ENCODE peak calls at places on chromosomes 4 and X, in six cellular contexts. F is K562, O is HepG2, E is GM12891, U is GM12878, N is H1. K is an unnamed sample.

GRCh38 chrX:40101430-40101802 is 3.7 kb upstream of the BCOR start:
- DNase-seq in F (no peak), O (no peak), E (no peak), U (no peak), N (no peak), K (no peak)

GRCh38 chr4:6199344-6199921 is 916 bp downstream of the JAKMIP1 start:
- DNase-seq in F (no peak), O (no peak), E (no peak), U (no peak), N (peak), K (no peak)

GRCh38 chr4:185346975-185347601 is 48.6 kb downstream of the LRP2BP start:
- DNase-seq in F (no peak), O (no peak), E (no peak), U (no peak), N (no peak), K (no peak)

GRCh38 chr4:25867781-25868180 is 5.0 kb upstream of the SEL1L3 start:
- DNase-seq in F (no peak), O (no peak), E (no peak), U (no peak), N (no peak), K (no peak)

GRCh38 chr4:138789796-138790195 is 225.8 kb upstream of the NOCT start:
- DNase-seq in F (no peak), O (no peak), E (no peak), U (peak), N (no peak), K (no peak)

GRCh38 chrX:78066110-78066509 is 37.9 kb upstream of the PGK1 start:
- DNase-seq in F (no peak), O (no peak), E (no peak), U (no peak), N (no peak), K (no peak)

GRCh38 chr4:93317046-93317445 is 511.5 kb upstream of the ATOH1 start:
- DNase-seq in F (no peak), O (no peak), E (no peak), U (no peak), N (no peak), K (no peak)

GRCh38 chrX:39336709-39337294 is 535.5 kb downstream of the MID1IP1 start:
- DNase-seq in F (no peak), O (no peak), E (no peak), U (peak), N (no peak), K (no peak)

GRCh38 chr4:83152771-83153170 is 38.2 kb upstream of the PLAC8 start:
- DNase-seq in F (no peak), O (no peak), E (no peak), U (no peak), N (no peak), K (no peak)

GRCh38 chrX:13868481-13869040 is 51.7 kb upstream of the GPM6B start:
- DNase-seq in F (no peak), O (no peak), E (no peak), U (no peak), N (no peak), K (no peak)

GRCh38 chr4:108365551-108365950 is 196.8 kb upstream of the LEF1 start:
- DNase-seq in F (no peak), O (no peak), E (no peak), U (no peak), N (no peak), K (no peak)

GRCh38 chrX:114626323-114626722 is 42.4 kb downstream of the HTR2C start:
- DNase-seq in F (peak), O (peak), E (no peak), U (no peak), N (no peak), K (no peak)

GRCh38 chrX:149871940-149872339 is 9.0 kb upstream of the MAGEA8 start:
- DNase-seq in F (peak), O (peak), E (peak), U (peak), N (peak), K (peak)
- TF ChIP-seq TAF1 in F (no peak), O (no peak), E (no peak), U (no peak), N (no peak), K (no peak)

DNA sequence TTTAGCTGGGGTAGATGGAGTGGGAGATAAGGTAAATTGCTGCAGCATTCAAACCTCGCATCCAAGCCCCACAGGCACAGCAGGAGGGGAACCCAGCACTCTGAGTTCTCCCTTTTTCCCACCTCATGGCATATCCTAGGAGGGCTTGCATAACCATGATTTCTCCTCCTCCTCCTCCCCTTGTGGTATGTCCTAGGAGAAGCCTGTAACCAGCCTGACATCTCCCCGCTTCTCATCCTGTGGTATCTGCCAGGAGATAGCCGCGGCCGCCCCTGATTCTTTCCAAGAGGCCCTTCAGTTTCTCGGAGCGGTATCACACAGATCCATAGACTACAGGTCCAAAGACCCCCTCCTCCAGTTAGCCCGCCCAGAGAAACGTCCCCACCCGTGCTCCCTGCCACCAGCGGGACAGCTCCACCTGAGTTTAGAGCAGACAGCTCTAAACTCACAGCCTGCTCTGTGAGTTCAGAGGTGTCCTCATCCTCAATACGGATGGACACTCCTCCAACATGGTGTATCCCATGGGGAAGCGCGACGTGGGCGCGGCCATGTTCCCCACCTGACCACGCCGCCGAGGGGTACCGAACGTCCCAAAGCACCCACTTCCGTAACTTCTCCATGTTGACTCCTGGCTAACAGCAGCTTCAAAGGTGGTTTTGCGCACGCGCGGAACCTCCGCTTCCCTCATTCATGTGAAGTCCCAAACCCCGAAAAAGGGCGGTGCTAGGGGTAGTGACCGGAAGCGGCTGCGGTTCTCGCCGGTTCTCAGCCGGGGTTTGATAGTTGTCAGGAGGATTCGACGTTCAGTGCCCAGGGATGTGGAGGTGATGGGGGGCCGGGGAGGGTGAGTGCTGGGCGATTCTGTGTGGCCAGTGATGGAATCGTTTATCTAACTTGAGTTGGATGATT is at the start of gene ZNF81:
- DNase-seq in F (peak), O (peak), E (peak), U (peak), N (peak), K (peak)
- TF ChIP-seq POLR2A in F (peak), O (peak), E (peak), U (peak), N (peak), K (peak)

DNA sequence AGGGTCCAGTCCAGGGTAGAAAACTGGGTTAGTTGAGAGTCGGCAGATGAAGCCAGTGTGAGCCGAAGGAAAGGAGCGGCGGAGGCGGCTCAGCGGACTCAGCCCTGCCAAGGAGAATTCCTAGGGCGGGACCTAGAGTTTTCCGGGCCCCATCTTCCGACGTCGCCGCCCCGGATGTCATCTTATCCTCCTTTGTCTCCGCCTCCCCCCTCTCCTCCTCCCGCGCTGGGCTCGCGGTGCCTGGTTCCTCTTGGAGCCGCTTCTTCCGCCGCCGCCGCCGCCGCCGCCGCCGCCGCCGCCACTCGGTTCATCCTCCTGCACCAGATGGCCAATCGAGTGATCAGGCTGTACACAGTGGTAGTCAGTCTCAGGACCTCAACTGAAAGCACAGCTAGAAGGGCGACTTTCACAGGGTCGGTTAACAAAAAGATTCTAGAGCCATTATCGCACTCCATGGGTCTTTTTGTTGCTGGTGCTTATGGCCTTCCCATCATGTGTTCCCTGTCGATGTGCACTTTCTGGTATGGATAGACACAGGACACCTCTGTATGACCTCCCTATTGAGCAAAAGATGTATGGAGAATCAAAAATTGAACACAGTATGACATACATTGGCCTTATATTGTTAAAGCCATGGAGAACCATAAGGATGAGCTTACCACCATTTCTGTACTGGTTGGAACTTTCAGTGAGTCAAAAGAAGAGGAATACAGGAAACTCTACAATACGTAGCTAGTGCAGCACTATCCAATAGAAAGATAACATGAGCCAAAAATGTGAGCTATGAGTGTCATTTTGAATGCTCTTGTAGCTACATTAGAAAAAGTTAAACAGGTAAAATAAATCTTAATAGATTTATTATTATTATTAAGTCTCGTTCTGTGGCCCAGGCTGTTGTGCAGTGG is 32.4 kb upstream of the THOC2 start:
- DNase-seq in F (peak), O (no peak), E (peak), U (no peak), N (peak), K (peak)
- TF ChIP-seq POLR2AphosphoS5 in F (peak), O (peak), E (peak), U (no peak), N (no peak), K (no peak)

GRCh38 chrX:119871599-119872395 is at the start of the genes NDUFA1 and RNF113A:
- DNase-seq in F (peak), O (peak), E (peak), U (peak), N (peak), K (peak)

GRCh38 chrX:119871245-119871598 is 311 bp downstream of the RNF113A start:
- DNase-seq in F (no peak), O (no peak), E (no peak), U (no peak), N (no peak), K (no peak)

GRCh38 chrX:119870626-119871131 is 854 bp downstream of the RNF113A start:
- DNase-seq in F (peak), O (peak), E (no peak), U (no peak), N (no peak), K (no peak)
- TF ChIP-seq TAF1 in F (no peak), O (no peak), E (no peak), U (no peak), N (no peak), K (peak)

DNA sequence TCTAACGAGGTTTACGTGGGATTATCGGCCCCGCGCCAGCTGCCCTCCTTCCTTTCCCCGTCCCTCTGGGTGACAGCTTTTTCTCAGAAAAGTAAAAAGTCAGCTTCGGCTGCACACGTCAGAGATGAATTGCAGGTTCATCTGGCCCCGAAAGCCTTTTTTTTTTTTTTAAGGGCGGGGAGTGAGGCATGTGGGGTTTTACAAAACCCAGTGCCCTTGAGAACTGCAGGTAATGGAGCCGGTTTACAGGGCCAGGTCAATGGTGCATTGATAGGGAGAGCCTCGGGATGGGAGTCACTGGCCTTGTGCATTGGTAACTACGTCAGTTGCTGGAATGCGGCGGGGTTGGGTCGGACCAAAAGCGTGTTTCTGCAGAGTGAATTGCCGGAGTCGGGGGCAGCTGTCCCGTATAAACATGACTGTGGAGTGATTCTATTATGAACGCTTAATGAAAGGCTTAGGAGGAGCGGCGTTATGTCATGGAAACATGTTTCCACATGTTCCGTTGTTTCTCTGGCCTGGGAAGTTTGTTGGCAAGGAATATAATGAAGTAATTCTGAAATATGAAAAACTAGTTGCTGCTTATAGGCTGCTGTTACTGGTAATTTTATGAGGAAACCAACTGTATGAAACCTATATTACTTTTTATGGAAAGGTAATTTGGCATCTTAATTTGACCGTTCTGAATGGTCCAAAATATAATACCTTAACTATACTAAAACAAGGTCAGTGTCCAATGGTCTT is 1.1 kb downstream of the HSPA4L start:
- DNase-seq in F (peak), O (peak), E (peak), U (no peak), N (peak), K (no peak)
- TF ChIP-seq POLR2A in F (no peak), O (peak), E (peak), U (no peak), N (no peak), K (no peak)

DNA sequence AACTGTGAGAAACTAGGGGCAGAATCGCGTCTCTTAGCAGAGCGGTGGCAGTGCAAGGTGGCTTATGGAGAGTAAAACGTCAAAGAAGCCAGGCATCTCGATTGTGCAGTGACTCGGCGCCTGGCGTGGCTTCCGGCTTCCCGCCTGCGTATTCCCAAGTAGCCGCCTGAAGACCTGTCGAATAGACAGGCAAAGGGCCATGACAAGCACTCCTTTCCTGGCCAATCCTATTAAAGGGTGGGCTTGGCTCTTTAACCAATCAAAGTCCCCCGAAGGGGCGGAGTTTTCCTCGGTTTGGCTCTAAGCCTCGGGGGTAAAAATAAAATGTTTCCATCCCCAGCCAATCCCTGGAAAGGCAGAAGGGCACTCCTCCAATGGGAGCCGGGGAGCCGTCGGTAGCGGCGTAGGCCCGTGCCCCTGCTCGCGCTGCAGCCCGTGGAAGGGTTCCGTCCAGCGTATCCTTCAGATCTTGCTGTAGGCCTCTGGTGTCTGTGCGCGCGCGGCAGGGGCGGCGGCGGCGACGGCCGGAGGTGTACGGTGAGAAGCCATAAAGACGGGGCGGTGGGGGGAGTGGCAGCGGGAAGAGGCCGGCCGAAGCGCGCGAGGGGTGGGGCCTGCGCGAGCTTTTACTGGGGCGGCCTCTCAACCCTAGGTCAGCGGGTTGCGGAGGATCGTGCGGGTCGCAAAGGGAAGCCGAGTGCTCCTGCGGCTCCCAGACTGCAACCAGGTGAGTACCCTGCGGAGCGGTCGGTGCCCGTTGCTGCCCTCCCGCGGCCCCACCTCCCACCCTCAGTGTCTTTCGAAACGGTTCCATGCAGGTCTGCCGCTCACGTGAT is at the start of gene KANTR:
- DNase-seq in F (peak), O (peak), E (peak), U (peak), N (peak), K (peak)
- TF ChIP-seq POLR2AphosphoS5 in F (no peak), O (no peak), E (no peak), U (no peak), N (peak), K (no peak)

GRCh38 chr4:151031831-151032605 is 16.9 kb upstream of the LRBA start:
- DNase-seq in F (peak), O (no peak), E (no peak), U (peak), N (no peak), K (no peak)
- TF ChIP-seq TAF1 in F (no peak), O (no peak), E (no peak), U (no peak), N (no peak), K (no peak)

GRCh38 chr4:98928131-98928504 is 815 bp downstream of the EIF4E start:
- DNase-seq in F (peak), O (peak), E (peak), U (no peak), N (no peak), K (peak)

GRCh38 chr4:98929341-98930267 is 671 bp upstream of the EIF4E start:
- DNase-seq in F (peak), O (peak), E (peak), U (peak), N (peak), K (peak)

GRCh38 chr4:98932539-98932938 is 3.6 kb upstream of the EIF4E start:
- DNase-seq in F (no peak), O (no peak), E (no peak), U (no peak), N (no peak), K (no peak)

GRCh38 chr4:98930311-98930865 is 1.5 kb upstream of the EIF4E start:
- DNase-seq in F (no peak), O (no peak), E (no peak), U (no peak), N (no peak), K (no peak)

DNA sequence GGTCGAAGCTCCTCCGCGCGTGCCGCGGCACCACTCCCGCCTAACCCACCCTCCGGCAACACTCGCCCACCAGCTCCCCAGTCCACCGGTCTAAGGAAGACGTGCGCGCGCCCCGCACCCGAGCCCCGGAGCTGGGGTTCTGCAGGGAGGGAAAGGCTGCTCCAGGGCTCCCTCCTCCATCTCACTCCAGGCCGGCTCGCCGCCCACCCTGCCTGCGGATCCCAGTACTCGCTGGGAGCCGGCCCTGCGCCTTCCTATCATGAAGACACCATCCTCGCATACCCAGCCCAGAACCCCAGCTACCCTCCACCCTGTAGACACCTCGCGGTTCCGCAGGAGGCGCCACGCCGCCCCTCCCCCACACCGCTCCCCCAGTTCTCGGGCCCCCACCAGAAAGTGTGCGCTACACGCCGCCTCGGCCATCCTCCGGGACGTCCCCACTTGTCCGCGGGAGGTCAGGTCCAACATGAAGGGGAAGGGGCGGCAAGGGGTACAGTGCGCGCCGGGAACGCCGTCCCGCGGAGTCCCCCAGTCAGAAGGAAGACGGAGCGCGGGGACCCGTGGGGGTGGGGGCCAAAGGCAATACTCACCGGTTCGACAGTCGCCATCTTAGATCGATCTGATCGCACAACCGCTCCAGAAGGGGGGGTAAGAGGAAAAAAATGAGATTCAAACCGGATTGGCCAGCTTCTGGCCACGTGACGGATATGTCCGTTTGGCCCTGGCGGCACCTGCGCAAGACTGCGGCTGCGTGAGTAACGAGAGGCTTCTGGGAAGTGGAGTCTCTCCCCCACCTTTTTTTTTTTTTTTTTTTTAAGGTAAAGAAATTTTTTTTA is at the start of gene EIF4E:
- DNase-seq in F (peak), O (peak), E (peak), U (peak), N (peak), K (peak)
- TF ChIP-seq POLR2A in F (peak), O (peak), E (peak), U (peak), N (peak), K (peak)

K was measured in GM12892.